ENCODE peak calls at places on chromosomes 13 and 19, in nine cellular contexts. One of them, this sample, is unnamed.

GRCh38 chr13:110677731-110678545 is 28.0 kb downstream of the CARS2 start:
- DNase-seq in Calu3: no peak
- DNase-seq in pancreas: no peak
- DNase-seq in HFF-Myc: no peak
- DNase-seq in heart right ventricle: no peak
- DNase-seq in activated B cell treated with CpG ODN at 0.5 μM for 24 hours: no peak
- DNase-seq in fibroblast of mammary gland: no peak
- DNase-seq in OCI-LY7: no peak
- DNase-seq in CD8-positive, alpha-beta T cell: no peak
- DNase-seq in this sample: no peak

GRCh38 chr19:28868836-28869235 is 344.1 kb downstream of the UQCRFS1 start:
- DNase-seq in CD8-positive, alpha-beta T cell: no peak
- DNase-seq in Calu3: no peak
- DNase-seq in fibroblast of mammary gland: no peak
- DNase-seq in OCI-LY7: no peak
- DNase-seq in heart right ventricle: no peak
- DNase-seq in HFF-Myc: no peak
- DNase-seq in pancreas: no peak
- DNase-seq in activated B cell treated with CpG ODN at 0.5 μM for 24 hours: no peak
- DNase-seq in this sample: no peak

GRCh38 chr19:38209671-38210457 is 14.2 kb downstream of the DPF1 start:
- DNase-seq in fibroblast of mammary gland: peak
- DNase-seq in heart right ventricle: peak
- DNase-seq in pancreas: no peak
- DNase-seq in Calu3: no peak
- DNase-seq in OCI-LY7: no peak
- DNase-seq in HFF-Myc: no peak
- DNase-seq in activated B cell treated with CpG ODN at 0.5 μM for 24 hours: no peak
- DNase-seq in CD8-positive, alpha-beta T cell: no peak
- DNase-seq in this sample: no peak

GRCh38 chr13:112240076-112240475 is 136.1 kb upstream of the SPACA7 start:
- DNase-seq in heart right ventricle: no peak
- DNase-seq in fibroblast of mammary gland: no peak
- DNase-seq in HFF-Myc: no peak
- DNase-seq in CD8-positive, alpha-beta T cell: no peak
- DNase-seq in Calu3: no peak
- DNase-seq in activated B cell treated with CpG ODN at 0.5 μM for 24 hours: no peak
- DNase-seq in OCI-LY7: no peak
- DNase-seq in pancreas: no peak
- DNase-seq in this sample: no peak

GRCh38 chr19:38004505-38005223 is 97.7 kb downstream of the SIPA1L3 start:
- DNase-seq in heart right ventricle: peak
- DNase-seq in fibroblast of mammary gland: peak
- DNase-seq in HFF-Myc: peak
- DNase-seq in activated B cell treated with CpG ODN at 0.5 μM for 24 hours: peak
- DNase-seq in CD8-positive, alpha-beta T cell: no peak
- DNase-seq in Calu3: peak
- DNase-seq in pancreas: peak
- DNase-seq in OCI-LY7: peak
- DNase-seq in this sample: peak

GRCh38 chr13:24997367-24997967 is 98.5 kb upstream of the PABPC3 start:
- DNase-seq in Calu3: peak
- DNase-seq in OCI-LY7: peak
- DNase-seq in pancreas: no peak
- DNase-seq in CD8-positive, alpha-beta T cell: no peak
- DNase-seq in HFF-Myc: peak
- DNase-seq in heart right ventricle: no peak
- DNase-seq in fibroblast of mammary gland: peak
- DNase-seq in activated B cell treated with CpG ODN at 0.5 μM for 24 hours: no peak
- DNase-seq in this sample: peak

GRCh38 chr13:72109863-72110262 is 242.9 kb upstream of the DACH1 start:
- DNase-seq in Calu3: no peak
- DNase-seq in OCI-LY7: no peak
- DNase-seq in activated B cell treated with CpG ODN at 0.5 μM for 24 hours: no peak
- DNase-seq in HFF-Myc: no peak
- DNase-seq in fibroblast of mammary gland: no peak
- DNase-seq in CD8-positive, alpha-beta T cell: no peak
- DNase-seq in heart right ventricle: no peak
- DNase-seq in pancreas: no peak
- DNase-seq in this sample: no peak

GRCh38 chr13:112450118-112450517 is 74.0 kb downstream of the SPACA7 start:
- DNase-seq in CD8-positive, alpha-beta T cell: peak
- DNase-seq in HFF-Myc: no peak
- DNase-seq in fibroblast of mammary gland: no peak
- DNase-seq in heart right ventricle: no peak
- DNase-seq in pancreas: no peak
- DNase-seq in activated B cell treated with CpG ODN at 0.5 μM for 24 hours: no peak
- DNase-seq in Calu3: no peak
- DNase-seq in OCI-LY7: no peak
- DNase-seq in this sample: peak

GRCh38 chr13:68490594-68490993 is 1260.5 kb upstream of the PCDH9 start:
- DNase-seq in fibroblast of mammary gland: no peak
- DNase-seq in heart right ventricle: no peak
- DNase-seq in Calu3: no peak
- DNase-seq in pancreas: no peak
- DNase-seq in OCI-LY7: no peak
- DNase-seq in activated B cell treated with CpG ODN at 0.5 μM for 24 hours: no peak
- DNase-seq in HFF-Myc: no peak
- DNase-seq in CD8-positive, alpha-beta T cell: no peak
- DNase-seq in this sample: no peak

GRCh38 chr13:33676045-33676699 is 141.8 kb upstream of the RFC3 start:
- DNase-seq in HFF-Myc: no peak
- DNase-seq in OCI-LY7: no peak
- DNase-seq in fibroblast of mammary gland: peak
- DNase-seq in activated B cell treated with CpG ODN at 0.5 μM for 24 hours: no peak
- DNase-seq in pancreas: no peak
- DNase-seq in heart right ventricle: no peak
- DNase-seq in Calu3: peak
- DNase-seq in CD8-positive, alpha-beta T cell: no peak
- DNase-seq in this sample: no peak

GRCh38 chr19:58434217-58434616 is 5.7 kb downstream of the ZNF132 start:
- DNase-seq in activated B cell treated with CpG ODN at 0.5 μM for 24 hours: no peak
- DNase-seq in Calu3: no peak
- DNase-seq in OCI-LY7: no peak
- DNase-seq in HFF-Myc: no peak
- DNase-seq in heart right ventricle: no peak
- DNase-seq in fibroblast of mammary gland: peak
- DNase-seq in pancreas: no peak
- DNase-seq in CD8-positive, alpha-beta T cell: no peak
- DNase-seq in this sample: no peak

GRCh38 chr13:68125087-68125480 is 894.9 kb upstream of the PCDH9 start:
- DNase-seq in HFF-Myc: no peak
- DNase-seq in fibroblast of mammary gland: no peak
- DNase-seq in Calu3: no peak
- DNase-seq in pancreas: no peak
- DNase-seq in heart right ventricle: no peak
- DNase-seq in CD8-positive, alpha-beta T cell: no peak
- DNase-seq in OCI-LY7: no peak
- DNase-seq in activated B cell treated with CpG ODN at 0.5 μM for 24 hours: no peak
- DNase-seq in this sample: no peak

GRCh38 chr19:50822661-50823208 is 852 bp downstream of the KLK1 start:
- DNase-seq in fibroblast of mammary gland: no peak
- DNase-seq in CD8-positive, alpha-beta T cell: no peak
- DNase-seq in activated B cell treated with CpG ODN at 0.5 μM for 24 hours: no peak
- DNase-seq in heart right ventricle: no peak
- DNase-seq in pancreas: no peak
- DNase-seq in Calu3: no peak
- DNase-seq in HFF-Myc: no peak
- DNase-seq in OCI-LY7: no peak
- DNase-seq in this sample: no peak

GRCh38 chr13:91531646-91532045 is 133.2 kb downstream of the GPC5 start:
- DNase-seq in OCI-LY7: no peak
- DNase-seq in Calu3: no peak
- DNase-seq in pancreas: no peak
- DNase-seq in CD8-positive, alpha-beta T cell: no peak
- DNase-seq in activated B cell treated with CpG ODN at 0.5 μM for 24 hours: no peak
- DNase-seq in fibroblast of mammary gland: no peak
- DNase-seq in HFF-Myc: no peak
- DNase-seq in heart right ventricle: no peak
- DNase-seq in this sample: no peak

GRCh38 chr13:26442541-26442940 is 114.9 kb upstream of the WASF3 start:
- DNase-seq in HFF-Myc: no peak
- DNase-seq in activated B cell treated with CpG ODN at 0.5 μM for 24 hours: no peak
- DNase-seq in heart right ventricle: no peak
- DNase-seq in OCI-LY7: no peak
- DNase-seq in Calu3: no peak
- DNase-seq in fibroblast of mammary gland: peak
- DNase-seq in pancreas: no peak
- DNase-seq in CD8-positive, alpha-beta T cell: no peak
- DNase-seq in this sample: no peak

GRCh38 chr13:91747164-91747563 is 348.7 kb downstream of the GPC5 start:
- DNase-seq in heart right ventricle: no peak
- DNase-seq in fibroblast of mammary gland: no peak
- DNase-seq in HFF-Myc: no peak
- DNase-seq in OCI-LY7: no peak
- DNase-seq in pancreas: no peak
- DNase-seq in CD8-positive, alpha-beta T cell: no peak
- DNase-seq in Calu3: no peak
- DNase-seq in activated B cell treated with CpG ODN at 0.5 μM for 24 hours: no peak
- DNase-seq in this sample: no peak

GRCh38 chr13:76885203-76886004 is 801 bp downstream of the KCTD12 start:
- DNase-seq in OCI-LY7: peak
- DNase-seq in CD8-positive, alpha-beta T cell: peak
- DNase-seq in heart right ventricle: peak
- DNase-seq in HFF-Myc: peak
- DNase-seq in pancreas: peak
- DNase-seq in activated B cell treated with CpG ODN at 0.5 μM for 24 hours: peak
- DNase-seq in fibroblast of mammary gland: peak
- DNase-seq in Calu3: peak
- DNase-seq in this sample: peak

GRCh38 chr13:76884571-76885202 is 1.5 kb downstream of the KCTD12 start:
- DNase-seq in fibroblast of mammary gland: peak
- DNase-seq in OCI-LY7: no peak
- DNase-seq in CD8-positive, alpha-beta T cell: no peak
- DNase-seq in Calu3: no peak
- DNase-seq in heart right ventricle: no peak
- DNase-seq in HFF-Myc: peak
- DNase-seq in pancreas: no peak
- DNase-seq in activated B cell treated with CpG ODN at 0.5 μM for 24 hours: no peak
- DNase-seq in this sample: no peak

GRCh38 chr13:76882431-76882830 is 3.8 kb downstream of the KCTD12 start:
- DNase-seq in heart right ventricle: no peak
- DNase-seq in pancreas: no peak
- DNase-seq in CD8-positive, alpha-beta T cell: no peak
- DNase-seq in OCI-LY7: no peak
- DNase-seq in fibroblast of mammary gland: peak
- DNase-seq in activated B cell treated with CpG ODN at 0.5 μM for 24 hours: no peak
- DNase-seq in Calu3: no peak
- DNase-seq in HFF-Myc: peak
- DNase-seq in this sample: no peak

GRCh38 chr13:76886005-76886291 is 257 bp downstream of the KCTD12 start:
- DNase-seq in Calu3: no peak
- DNase-seq in CD8-positive, alpha-beta T cell: no peak
- DNase-seq in OCI-LY7: no peak
- DNase-seq in activated B cell treated with CpG ODN at 0.5 μM for 24 hours: no peak
- DNase-seq in fibroblast of mammary gland: no peak
- DNase-seq in heart right ventricle: no peak
- DNase-seq in HFF-Myc: no peak
- DNase-seq in pancreas: no peak
- DNase-seq in this sample: no peak

DNA sequence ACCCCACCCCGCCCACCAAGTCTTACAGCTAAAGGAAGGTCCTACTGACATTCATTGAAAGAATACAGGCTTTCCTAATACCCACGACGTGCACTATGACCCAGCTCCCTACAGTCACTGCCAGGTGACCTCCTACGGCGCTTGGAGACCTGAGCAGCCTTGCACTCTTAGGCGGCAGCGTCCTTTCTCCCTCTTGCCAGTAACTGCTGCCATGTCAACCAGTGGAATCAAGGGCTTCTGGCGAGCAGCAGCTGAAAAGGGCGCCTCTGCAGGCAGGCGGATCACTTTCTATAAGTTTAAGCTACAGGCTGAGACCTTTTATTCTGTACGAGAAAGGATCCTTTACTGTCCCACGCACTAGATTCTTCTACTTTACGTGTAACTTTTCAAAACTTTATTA is 2.0 kb downstream of the KCTD12 start:
- DNase-seq in HFF-Myc: peak
- DNase-seq in heart right ventricle: peak
- DNase-seq in pancreas: peak
- DNase-seq in Calu3: peak
- DNase-seq in OCI-LY7: no peak
- DNase-seq in CD8-positive, alpha-beta T cell: no peak
- DNase-seq in fibroblast of mammary gland: peak
- DNase-seq in activated B cell treated with CpG ODN at 0.5 μM for 24 hours: no peak
- DNase-seq in this sample: no peak
- TF ChIP-seq CTCF in HFF-Myc: peak
- TF ChIP-seq CTCF in heart right ventricle: peak
- TF ChIP-seq CTCF in pancreas: no peak
- TF ChIP-seq CTCF in Calu3: no peak
- TF ChIP-seq CTCF in OCI-LY7: no peak
- TF ChIP-seq CTCF in CD8-positive, alpha-beta T cell: no peak
- TF ChIP-seq CTCF in fibroblast of mammary gland: peak
- TF ChIP-seq CTCF in activated B cell treated with CpG ODN at 0.5 μM for 24 hours: no peak
- TF ChIP-seq CTCF in this sample: no peak

DNA sequence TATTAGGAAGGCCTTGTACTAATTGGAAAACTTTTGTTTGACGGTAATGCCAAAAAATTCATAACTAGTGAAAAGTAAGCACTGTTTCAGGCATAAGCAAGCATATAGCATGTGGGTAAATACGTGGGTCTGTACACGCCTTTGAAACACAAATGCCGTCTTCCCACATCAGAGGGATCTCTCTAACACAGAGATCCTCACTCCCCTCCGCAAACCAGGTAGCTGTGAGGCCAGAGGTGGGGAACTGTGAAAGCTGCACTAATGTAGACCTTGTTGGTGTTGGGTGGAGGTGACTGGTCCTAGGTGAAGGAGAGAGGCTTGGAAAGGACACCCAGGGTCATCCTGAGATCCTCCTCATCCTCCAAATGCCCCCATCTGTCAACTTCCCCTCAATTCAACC is 16.0 kb upstream of the POU2F2 start:
- DNase-seq in HFF-Myc: no peak
- DNase-seq in Calu3: no peak
- DNase-seq in activated B cell treated with CpG ODN at 0.5 μM for 24 hours: no peak
- DNase-seq in CD8-positive, alpha-beta T cell: no peak
- DNase-seq in OCI-LY7: no peak
- DNase-seq in fibroblast of mammary gland: no peak
- DNase-seq in heart right ventricle: no peak
- DNase-seq in pancreas: no peak
- DNase-seq in this sample: no peak
- TF ChIP-seq CTCF in HFF-Myc: no peak
- TF ChIP-seq CTCF in Calu3: no peak
- TF ChIP-seq CTCF in activated B cell treated with CpG ODN at 0.5 μM for 24 hours: no peak
- TF ChIP-seq CTCF in CD8-positive, alpha-beta T cell: no peak
- TF ChIP-seq CTCF in OCI-LY7: no peak
- TF ChIP-seq CTCF in fibroblast of mammary gland: no peak
- TF ChIP-seq CTCF in heart right ventricle: no peak
- TF ChIP-seq CTCF in pancreas: no peak
- TF ChIP-seq CTCF in this sample: no peak

GRCh38 chr13:49869514-49869913 is 66.6 kb downstream of the SPRYD7 start:
- DNase-seq in HFF-Myc: peak
- DNase-seq in fibroblast of mammary gland: peak
- DNase-seq in OCI-LY7: peak
- DNase-seq in activated B cell treated with CpG ODN at 0.5 μM for 24 hours: no peak
- DNase-seq in Calu3: no peak
- DNase-seq in pancreas: no peak
- DNase-seq in heart right ventricle: no peak
- DNase-seq in CD8-positive, alpha-beta T cell: no peak
- DNase-seq in this sample: no peak
- TF ChIP-seq CTCF in HFF-Myc: peak
- TF ChIP-seq CTCF in fibroblast of mammary gland: peak
- TF ChIP-seq CTCF in OCI-LY7: peak
- TF ChIP-seq CTCF in activated B cell treated with CpG ODN at 0.5 μM for 24 hours: no peak
- TF ChIP-seq CTCF in Calu3: no peak
- TF ChIP-seq CTCF in pancreas: no peak
- TF ChIP-seq CTCF in heart right ventricle: peak
- TF ChIP-seq CTCF in CD8-positive, alpha-beta T cell: no peak
- TF ChIP-seq CTCF in this sample: peak

GRCh38 chr19:36214388-36215275 is at the start of the genes ZNF146 and ZNF565:
- DNase-seq in Calu3: peak
- DNase-seq in heart right ventricle: peak
- DNase-seq in OCI-LY7: peak
- DNase-seq in CD8-positive, alpha-beta T cell: peak
- DNase-seq in pancreas: peak
- DNase-seq in HFF-Myc: peak
- DNase-seq in fibroblast of mammary gland: peak
- DNase-seq in activated B cell treated with CpG ODN at 0.5 μM for 24 hours: peak
- DNase-seq in this sample: peak
- TF ChIP-seq CTCF in Calu3: no peak
- TF ChIP-seq CTCF in heart right ventricle: no peak
- TF ChIP-seq CTCF in OCI-LY7: no peak
- TF ChIP-seq CTCF in CD8-positive, alpha-beta T cell: no peak
- TF ChIP-seq CTCF in pancreas: peak
- TF ChIP-seq CTCF in HFF-Myc: no peak
- TF ChIP-seq CTCF in fibroblast of mammary gland: no peak
- TF ChIP-seq CTCF in activated B cell treated with CpG ODN at 0.5 μM for 24 hours: no peak
- TF ChIP-seq CTCF in this sample: no peak